ENCODE peak calls at places on chromosomes 2 and 18, in ten cellular contexts. One of them, this sample, is unnamed.

GRCh38 chr2:237178396-237178795 is 92.7 kb downstream of the COPS8 start:
- DNase-seq in H1: no peak
- DNase-seq in lower leg skin: no peak
- DNase-seq in A549: peak
- DNase-seq in transverse colon: no peak
- DNase-seq in heart left ventricle: no peak
- DNase-seq in gastrocnemius medialis: no peak
- DNase-seq in ovary: no peak
- DNase-seq in tibial nerve: no peak
- DNase-seq in sigmoid colon: no peak
- DNase-seq in this sample: no peak

GRCh38 chr18:21897811-21898210 is 157.2 kb downstream of the MIB1 start:
- DNase-seq in sigmoid colon: no peak
- DNase-seq in transverse colon: peak
- DNase-seq in heart left ventricle: no peak
- DNase-seq in H1: peak
- DNase-seq in gastrocnemius medialis: no peak
- DNase-seq in lower leg skin: no peak
- DNase-seq in ovary: no peak
- DNase-seq in A549: peak
- DNase-seq in tibial nerve: peak
- DNase-seq in this sample: peak

GRCh38 chr18:76619342-76620315 is 124.6 kb upstream of the ZNF516 start:
- DNase-seq in tibial nerve: peak
- DNase-seq in A549: no peak
- DNase-seq in ovary: peak
- DNase-seq in heart left ventricle: peak
- DNase-seq in gastrocnemius medialis: peak
- DNase-seq in H1: peak
- DNase-seq in sigmoid colon: peak
- DNase-seq in transverse colon: peak
- DNase-seq in lower leg skin: no peak
- DNase-seq in this sample: peak

GRCh38 chr2:219575566-219576504 is 3.7 kb downstream of the INHA start:
- DNase-seq in transverse colon: no peak
- DNase-seq in sigmoid colon: no peak
- DNase-seq in gastrocnemius medialis: no peak
- DNase-seq in ovary: no peak
- DNase-seq in H1: no peak
- DNase-seq in heart left ventricle: no peak
- DNase-seq in lower leg skin: no peak
- DNase-seq in tibial nerve: no peak
- DNase-seq in A549: no peak
- DNase-seq in this sample: no peak

GRCh38 chr18:63307555-63308200 is 11.9 kb downstream of the BCL2 start:
- DNase-seq in H1: no peak
- DNase-seq in ovary: no peak
- DNase-seq in A549: no peak
- DNase-seq in tibial nerve: no peak
- DNase-seq in transverse colon: no peak
- DNase-seq in gastrocnemius medialis: no peak
- DNase-seq in heart left ventricle: no peak
- DNase-seq in lower leg skin: no peak
- DNase-seq in sigmoid colon: no peak
- DNase-seq in this sample: peak

GRCh38 chr18:22173221-22173927 is 4.0 kb downstream of the GATA6 start:
- DNase-seq in A549: no peak
- DNase-seq in tibial nerve: no peak
- DNase-seq in transverse colon: no peak
- DNase-seq in ovary: no peak
- DNase-seq in gastrocnemius medialis: no peak
- DNase-seq in sigmoid colon: no peak
- DNase-seq in heart left ventricle: no peak
- DNase-seq in H1: no peak
- DNase-seq in lower leg skin: no peak
- DNase-seq in this sample: no peak

GRCh38 chr2:227748079-227748478 is 2.4 kb downstream of the SCYGR8 start:
- DNase-seq in tibial nerve: no peak
- DNase-seq in H1: peak
- DNase-seq in ovary: no peak
- DNase-seq in lower leg skin: peak
- DNase-seq in A549: peak
- DNase-seq in gastrocnemius medialis: no peak
- DNase-seq in sigmoid colon: no peak
- DNase-seq in heart left ventricle: no peak
- DNase-seq in transverse colon: no peak
- DNase-seq in this sample: no peak

GRCh38 chr2:144331652-144332355 is 188.1 kb downstream of the ZEB2 start:
- DNase-seq in A549: no peak
- DNase-seq in ovary: peak
- DNase-seq in heart left ventricle: no peak
- DNase-seq in transverse colon: no peak
- DNase-seq in lower leg skin: peak
- DNase-seq in sigmoid colon: peak
- DNase-seq in H1: peak
- DNase-seq in gastrocnemius medialis: peak
- DNase-seq in tibial nerve: peak
- DNase-seq in this sample: no peak

GRCh38 chr18:13032173-13032572 is 41.0 kb downstream of the CEP192 start:
- DNase-seq in A549: no peak
- DNase-seq in sigmoid colon: no peak
- DNase-seq in heart left ventricle: no peak
- DNase-seq in ovary: no peak
- DNase-seq in H1: no peak
- DNase-seq in lower leg skin: no peak
- DNase-seq in gastrocnemius medialis: no peak
- DNase-seq in transverse colon: no peak
- DNase-seq in tibial nerve: no peak
- DNase-seq in this sample: no peak

DNA sequence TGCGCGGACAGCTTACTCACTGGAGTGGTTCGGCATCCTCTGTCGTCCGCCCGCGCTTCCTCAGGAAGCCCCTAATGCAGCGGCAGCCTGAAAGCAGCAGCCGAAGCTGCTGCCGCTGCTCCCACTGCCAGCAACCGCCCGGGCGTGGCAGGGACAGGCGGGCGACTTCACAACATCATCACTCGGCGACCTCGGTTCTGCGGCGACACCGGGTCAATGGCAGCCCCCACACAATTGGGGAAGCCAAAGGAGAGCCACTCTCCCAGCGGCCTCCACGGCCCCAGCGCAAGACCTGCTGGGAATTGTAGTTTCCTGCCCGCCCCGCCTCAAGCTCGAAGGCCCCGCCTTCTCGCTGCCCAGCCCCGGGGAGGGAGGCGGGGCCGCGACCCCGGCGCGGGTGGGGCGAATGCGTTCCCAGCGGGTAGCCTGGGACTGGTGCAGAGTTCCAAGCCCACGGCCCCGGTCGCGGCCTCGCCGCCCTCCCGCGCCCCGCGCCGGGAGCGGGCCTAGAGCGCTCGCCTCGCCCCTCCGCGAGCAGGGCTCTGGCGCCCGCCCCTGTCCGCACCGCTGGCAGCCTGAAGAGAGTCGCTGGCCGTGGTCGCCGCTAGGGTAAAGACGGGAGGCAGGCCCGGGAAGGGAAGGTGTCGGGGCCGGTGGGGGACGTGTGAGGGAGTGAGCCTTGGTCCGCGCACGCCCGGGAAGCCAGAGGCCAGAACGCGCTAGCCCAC is at the start of the genes STRADB and TRAK2:
- DNase-seq in heart left ventricle: peak
- DNase-seq in A549: peak
- DNase-seq in transverse colon: peak
- DNase-seq in H1: peak
- DNase-seq in sigmoid colon: peak
- DNase-seq in ovary: peak
- DNase-seq in lower leg skin: peak
- DNase-seq in gastrocnemius medialis: peak
- DNase-seq in tibial nerve: peak
- DNase-seq in this sample: peak
- TF ChIP-seq POLR2A in heart left ventricle: peak
- TF ChIP-seq POLR2A in A549: peak
- TF ChIP-seq POLR2A in transverse colon: peak
- TF ChIP-seq POLR2A in H1: no peak
- TF ChIP-seq POLR2A in sigmoid colon: peak
- TF ChIP-seq POLR2A in ovary: peak
- TF ChIP-seq POLR2A in lower leg skin: no peak
- TF ChIP-seq POLR2A in gastrocnemius medialis: peak
- TF ChIP-seq POLR2A in tibial nerve: peak
- TF ChIP-seq POLR2A in this sample: peak

GRCh38 chr2:42053482-42053790 is 5.6 kb downstream of the PKDCC start:
- DNase-seq in sigmoid colon: no peak
- DNase-seq in transverse colon: no peak
- DNase-seq in ovary: no peak
- DNase-seq in lower leg skin: no peak
- DNase-seq in H1: no peak
- DNase-seq in heart left ventricle: no peak
- DNase-seq in A549: no peak
- DNase-seq in gastrocnemius medialis: no peak
- DNase-seq in tibial nerve: no peak
- DNase-seq in this sample: no peak

GRCh38 chr2:42054657-42055430 is 7.0 kb downstream of the PKDCC start:
- DNase-seq in heart left ventricle: no peak
- DNase-seq in A549: no peak
- DNase-seq in gastrocnemius medialis: peak
- DNase-seq in ovary: peak
- DNase-seq in transverse colon: peak
- DNase-seq in lower leg skin: no peak
- DNase-seq in tibial nerve: no peak
- DNase-seq in sigmoid colon: no peak
- DNase-seq in H1: no peak
- DNase-seq in this sample: peak

GRCh38 chr2:42053791-42054656 is 6.2 kb downstream of the PKDCC start:
- DNase-seq in tibial nerve: no peak
- DNase-seq in heart left ventricle: peak
- DNase-seq in gastrocnemius medialis: peak
- DNase-seq in lower leg skin: no peak
- DNase-seq in sigmoid colon: peak
- DNase-seq in ovary: peak
- DNase-seq in H1: no peak
- DNase-seq in transverse colon: peak
- DNase-seq in A549: no peak
- DNase-seq in this sample: no peak

GRCh38 chr2:42051168-42052125 is 3.6 kb downstream of the PKDCC start:
- DNase-seq in sigmoid colon: peak
- DNase-seq in H1: no peak
- DNase-seq in transverse colon: no peak
- DNase-seq in gastrocnemius medialis: no peak
- DNase-seq in ovary: peak
- DNase-seq in tibial nerve: no peak
- DNase-seq in heart left ventricle: no peak
- DNase-seq in A549: no peak
- DNase-seq in lower leg skin: no peak
- DNase-seq in this sample: no peak

GRCh38 chr2:42052702-42053481 is 5.1 kb downstream of the PKDCC start:
- DNase-seq in H1: no peak
- DNase-seq in lower leg skin: no peak
- DNase-seq in gastrocnemius medialis: no peak
- DNase-seq in tibial nerve: no peak
- DNase-seq in heart left ventricle: peak
- DNase-seq in A549: no peak
- DNase-seq in sigmoid colon: no peak
- DNase-seq in ovary: peak
- DNase-seq in transverse colon: no peak
- DNase-seq in this sample: no peak
- H3K4me3 ChIP-seq in H1: no peak
- H3K4me3 ChIP-seq in lower leg skin: no peak
- H3K4me3 ChIP-seq in gastrocnemius medialis: peak
- H3K4me3 ChIP-seq in tibial nerve: peak
- H3K4me3 ChIP-seq in heart left ventricle: no peak
- H3K4me3 ChIP-seq in A549: no peak
- H3K4me3 ChIP-seq in sigmoid colon: peak
- H3K4me3 ChIP-seq in ovary: peak
- H3K4me3 ChIP-seq in transverse colon: no peak
- H3K4me3 ChIP-seq in this sample: no peak

GRCh38 chr2:54579682-54580349 is 123.7 kb downstream of the SPTBN1 start:
- DNase-seq in lower leg skin: no peak
- DNase-seq in heart left ventricle: no peak
- DNase-seq in A549: peak
- DNase-seq in gastrocnemius medialis: no peak
- DNase-seq in transverse colon: peak
- DNase-seq in tibial nerve: no peak
- DNase-seq in sigmoid colon: no peak
- DNase-seq in H1: no peak
- DNase-seq in ovary: no peak
- DNase-seq in this sample: no peak
- TF ChIP-seq POLR2A in lower leg skin: no peak
- TF ChIP-seq POLR2A in heart left ventricle: no peak
- TF ChIP-seq POLR2A in A549: no peak
- TF ChIP-seq POLR2A in gastrocnemius medialis: no peak
- TF ChIP-seq POLR2A in transverse colon: peak
- TF ChIP-seq POLR2A in tibial nerve: no peak
- TF ChIP-seq POLR2A in sigmoid colon: no peak
- TF ChIP-seq POLR2A in H1: no peak
- TF ChIP-seq POLR2A in ovary: no peak
- TF ChIP-seq POLR2A in this sample: peak

GRCh38 chr18:75223687-75224347 is 13.2 kb downstream of the TSHZ1 start:
- DNase-seq in ovary: no peak
- DNase-seq in A549: no peak
- DNase-seq in tibial nerve: no peak
- DNase-seq in H1: no peak
- DNase-seq in sigmoid colon: no peak
- DNase-seq in lower leg skin: no peak
- DNase-seq in heart left ventricle: no peak
- DNase-seq in transverse colon: no peak
- DNase-seq in gastrocnemius medialis: no peak
- DNase-seq in this sample: no peak

GRCh38 chr18:75220786-75221355 is 10.3 kb downstream of the TSHZ1 start:
- DNase-seq in heart left ventricle: no peak
- DNase-seq in sigmoid colon: no peak
- DNase-seq in tibial nerve: no peak
- DNase-seq in H1: no peak
- DNase-seq in gastrocnemius medialis: no peak
- DNase-seq in A549: no peak
- DNase-seq in lower leg skin: no peak
- DNase-seq in ovary: no peak
- DNase-seq in transverse colon: no peak
- DNase-seq in this sample: no peak

GRCh38 chr18:75221397-75221796 is 10.8 kb downstream of the TSHZ1 start:
- DNase-seq in sigmoid colon: no peak
- DNase-seq in H1: no peak
- DNase-seq in heart left ventricle: no peak
- DNase-seq in lower leg skin: no peak
- DNase-seq in ovary: no peak
- DNase-seq in transverse colon: no peak
- DNase-seq in tibial nerve: no peak
- DNase-seq in A549: no peak
- DNase-seq in gastrocnemius medialis: no peak
- DNase-seq in this sample: no peak

GRCh38 chr18:75219684-75220083 is 9.1 kb downstream of the TSHZ1 start:
- DNase-seq in gastrocnemius medialis: no peak
- DNase-seq in lower leg skin: no peak
- DNase-seq in A549: no peak
- DNase-seq in ovary: no peak
- DNase-seq in H1: no peak
- DNase-seq in transverse colon: peak
- DNase-seq in tibial nerve: no peak
- DNase-seq in heart left ventricle: no peak
- DNase-seq in sigmoid colon: no peak
- DNase-seq in this sample: no peak

DNA sequence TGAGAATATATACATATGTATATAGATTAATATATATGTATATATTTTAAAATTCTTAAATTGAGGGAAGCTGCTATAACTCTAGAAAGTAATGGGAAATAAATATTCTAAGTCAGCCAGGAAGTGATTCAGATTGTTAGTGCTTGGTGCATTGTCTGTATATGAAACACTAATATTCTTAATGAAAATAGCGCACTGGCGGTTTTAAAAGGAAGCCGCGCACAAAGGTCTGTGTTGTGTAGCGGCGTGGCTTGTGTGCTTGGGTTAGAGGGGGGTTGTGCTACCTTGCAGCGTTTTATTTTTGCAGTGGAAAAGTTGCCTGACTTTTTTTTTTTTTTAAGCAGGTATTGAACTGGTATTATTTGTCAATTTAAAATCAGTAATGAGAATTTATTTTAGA is 11.3 kb downstream of the TSHZ1 start:
- DNase-seq in sigmoid colon: no peak
- DNase-seq in heart left ventricle: no peak
- DNase-seq in A549: no peak
- DNase-seq in H1: no peak
- DNase-seq in tibial nerve: no peak
- DNase-seq in lower leg skin: no peak
- DNase-seq in transverse colon: no peak
- DNase-seq in ovary: no peak
- DNase-seq in gastrocnemius medialis: no peak
- DNase-seq in this sample: no peak
- H3K4me3 ChIP-seq in sigmoid colon: no peak
- H3K4me3 ChIP-seq in heart left ventricle: no peak
- H3K4me3 ChIP-seq in A549: no peak
- H3K4me3 ChIP-seq in H1: no peak
- H3K4me3 ChIP-seq in tibial nerve: no peak
- H3K4me3 ChIP-seq in lower leg skin: no peak
- H3K4me3 ChIP-seq in transverse colon: no peak
- H3K4me3 ChIP-seq in ovary: no peak
- H3K4me3 ChIP-seq in gastrocnemius medialis: no peak
- H3K4me3 ChIP-seq in this sample: no peak

This sample was measured in body of pancreas.